ENCODE peak calls at places on chromosomes 6 and 20, in six cellular contexts. D is sigmoid colon, Y is transverse colon, L is tibial nerve, Q is upper lobe of left lung, R is ovary. F is an unnamed sample.
A peak's percentile ranks its signal among the peaks of the same experiment; 100 is the strongest.

GRCh38 chr6:28124350-28124970 is at the start of gene ZSCAN16:
- DNase-seq in R (peak; percentile 75), D (peak; percentile 89), Q (peak; percentile 92), Y (peak; percentile 90), L (peak; percentile 44), F (peak; percentile 84)

GRCh38 chr6:80637312-80637711 is 530.8 kb downstream of the BCKDHB start:
- DNase-seq in L (no peak), Q (no peak), R (no peak), Y (no peak), D (no peak), F (no peak)

GRCh38 chr6:131861356-131861755 is 53.5 kb downstream of the ENPP1 start:
- DNase-seq in Y (no peak), D (no peak), Q (no peak), L (no peak), R (no peak), F (no peak)

GRCh38 chr6:150857062-150857905 is 8.2 kb upstream of the MTHFD1L start:
- DNase-seq in Q (no peak), R (no peak), Y (no peak), L (no peak), D (no peak), F (no peak)

GRCh38 chr6:144214622-144215401 is 64.5 kb downstream of the STX11 start:
- DNase-seq in L (no peak), R (peak; percentile 36), Q (peak; percentile 25), Y (no peak), D (no peak), F (no peak)

GRCh38 chr6:31882344-31882743 is 3.5 kb upstream of the SLC44A4 start:
- DNase-seq in L (no peak), D (no peak), Q (no peak), R (no peak), Y (no peak), F (no peak)

GRCh38 chr6:133288662-133289061 is 47.5 kb downstream of the EYA4 start:
- DNase-seq in R (no peak), D (no peak), Q (no peak), L (no peak), Y (no peak), F (no peak)

GRCh38 chr6:158481612-158482473 is 78.0 kb upstream of the TMEM181 start:
- DNase-seq in L (no peak), R (no peak), D (no peak), Y (no peak), Q (no peak), F (no peak)

DNA sequence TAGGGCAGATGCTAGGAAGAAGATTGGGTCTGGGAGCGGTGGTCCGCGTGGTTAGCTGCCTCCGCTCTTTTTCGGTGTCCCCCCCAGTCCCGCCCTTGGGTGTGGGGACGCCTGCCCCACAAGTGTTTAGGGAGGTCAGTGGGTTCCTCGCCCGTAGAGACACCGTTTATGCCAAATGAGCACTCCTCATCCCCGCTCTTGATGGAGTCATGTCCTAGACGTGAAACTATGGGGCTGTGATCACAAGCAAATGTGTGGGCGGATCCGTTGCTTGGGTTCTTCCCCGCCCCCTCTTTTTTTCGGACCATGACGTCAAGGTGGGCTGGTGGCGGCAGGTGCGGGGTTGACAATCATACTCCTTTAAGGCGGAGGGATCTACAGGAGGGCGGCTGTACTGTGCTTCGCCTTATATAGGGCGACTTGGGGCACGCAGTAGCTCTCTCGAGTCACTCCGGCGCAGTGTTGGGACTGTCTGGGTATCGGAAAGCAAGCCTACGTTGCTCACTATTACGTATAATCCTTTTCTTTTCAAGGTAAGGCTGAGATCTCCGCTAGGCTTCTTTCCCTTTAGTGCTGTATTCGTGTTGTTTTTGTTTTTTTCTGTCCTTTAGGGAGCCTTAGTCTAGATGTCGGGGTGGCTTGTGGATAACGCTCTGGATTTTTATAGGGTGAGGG is at the start of gene HSP90AB1:
- DNase-seq in R (peak; percentile 95), Y (peak; percentile 98), L (peak; percentile 92), D (peak; percentile 99), Q (peak; percentile 72), F (peak; percentile 98)
- TF ChIP-seq EP300 in R (peak; percentile 30), Y (no peak), L (peak; percentile 26), D (no peak), Q (no peak), F (no peak)

GRCh38 chr6:11710221-11710836 is 68.3 kb downstream of the ADTRP start:
- DNase-seq in Y (no peak), Q (no peak), R (no peak), L (no peak), D (no peak), F (peak; percentile 34)
- H3K4me1 ChIP-seq in Y (no peaks in the 10 kb centered on the region), Q (peaks cover 5% of the 10 kb centered on the region), R (no peaks in the 10 kb centered on the region), L (peaks cover 13% of the 10 kb centered on the region), D (peaks cover 7% of the 10 kb centered on the region), F (no peaks in the 10 kb centered on the region)

GRCh38 chr6:16437984-16438383 is 199.6 kb downstream of the GMPR start:
- DNase-seq in Y (no peak), R (no peak), L (no peak), Q (no peak), D (no peak), F (peak; percentile 34)

GRCh38 chr6:16438677-16439615 is 200.6 kb downstream of the GMPR start:
- DNase-seq in L (no peak), D (no peak), Y (no peak), Q (no peak), R (no peak), F (no peak)

GRCh38 chr6:16436550-16436949 is 198.2 kb downstream of the GMPR start:
- DNase-seq in L (no peak), Q (no peak), R (no peak), Y (peak; percentile 15), D (no peak), F (no peak)

GRCh38 chr6:16434885-16435284 is 196.5 kb downstream of the GMPR start:
- DNase-seq in L (no peak), Y (no peak), R (no peak), Q (no peak), D (no peak), F (no peak)

GRCh38 chr6:16437095-16437494 is 198.7 kb downstream of the GMPR start:
- DNase-seq in Y (no peak), D (no peak), R (no peak), Q (no peak), L (no peak), F (no peak)
- TF ChIP-seq POLR2A in Y (no peak), D (no peak), R (no peak), Q (no peak), L (no peak), F (no peak)

GRCh38 chr20:20253744-20254330 is 114.1 kb upstream of the INSM1 start:
- DNase-seq in D (no peak), R (no peak), Y (no peak), L (no peak), Q (no peak), F (no peak)
- TF ChIP-seq EP300 in D (no peak), R (no peak), Y (no peak), L (no peak), Q (no peak), F (no peak)

GRCh38 chr20:32482251-32483220 is 102.6 kb downstream of the NOL4L start:
- DNase-seq in Q (peak; percentile 92), R (no peak), D (peak; percentile 76), Y (peak; percentile 57), L (no peak), F (peak; percentile 55)
- H3K4me1 ChIP-seq in Q (peaks cover 57% of the 10 kb centered on the region), R (no peaks in the 10 kb centered on the region), D (peaks cover 48% of the 10 kb centered on the region), Y (peaks cover 36% of the 10 kb centered on the region), L (peaks cover 42% of the 10 kb centered on the region), F (peaks cover 76% of the 10 kb centered on the region)

GRCh38 chr6:12916001-12916400 is 199.4 kb downstream of the PHACTR1 start:
- DNase-seq in L (no peak), Q (no peak), R (no peak), D (no peak), Y (no peak), F (no peak)
- TF ChIP-seq POLR2A in L (no peak), Q (no peak), R (no peak), D (no peak), Y (no peak), F (no peak)

GRCh38 chr6:65248211-65248610 is 458.8 kb downstream of the EYS start:
- DNase-seq in L (no peak), R (no peak), D (no peak), Y (no peak), Q (no peak), F (no peak)
- TF ChIP-seq EP300 in L (no peak), R (no peak), D (no peak), Y (no peak), Q (no peak), F (no peak)

F was measured in stomach.